ENCODE peak calls at places on chromosomes 3 and 15, in eight cellular contexts. Y is fibroblast of mammary gland, Q is pancreas, W is epithelial cell of esophagus, M is GM23248, B is foreskin fibroblast, L is dorsolateral prefrontal cortex, R is cardiac fibroblast. F is an unnamed sample.

GRCh38 chr15:70023769-70024491 is 73.8 kb downstream of the TLE3 start:
- DNase-seq in L (no peak), B (peak; percentile 65), Q (peak; percentile 14), Y (peak; percentile 78), R (peak; percentile 83), W (peak; percentile 64), M (peak; percentile 89), F (no peak)

GRCh38 chr3:192864943-192865342 is 52.7 kb downstream of the MB21D2 start:
- DNase-seq in W (no peak), L (no peak), M (no peak), Y (no peak), R (peak; percentile 26), Q (no peak), B (peak; percentile 30), F (no peak)

GRCh38 chr3:196624008-196624790 is 15.3 kb upstream of the NRROS start:
- DNase-seq in W (no peak), R (no peak), Q (no peak), B (no peak), L (no peak), Y (no peak), M (no peak), F (no peak)

GRCh38 chr3:42556089-42556632 is 25.6 kb downstream of the SEC22C start:
- DNase-seq in B (no peak), Y (no peak), L (no peak), Q (no peak), W (peak; percentile 30), R (no peak), M (no peak), F (no peak)

GRCh38 chr15:100097342-100097899 is 244.4 kb downstream of the ADAMTS17 start:
- DNase-seq in Q (no peak), M (no peak), L (no peak), W (no peak), Y (no peak), R (no peak), B (no peak), F (peak; percentile 70)

GRCh38 chr3:61315874-61316273 is 64.6 kb upstream of the FHIT start:
- DNase-seq in Y (peak; percentile 1), L (no peak), R (no peak), Q (no peak), B (peak; percentile 1), M (peak; percentile 35), W (peak; percentile 38), F (no peak)

GRCh38 chr15:56654624-56655023 is 78.7 kb downstream of the ZNF280D start:
- DNase-seq in L (no peak), R (peak; percentile 3), M (peak; percentile 3), W (no peak), Y (peak; percentile 34), Q (no peak), B (no peak), F (no peak)

GRCh38 chr3:140842984-140843649 is 98.5 kb upstream of the SLC25A36 start:
- DNase-seq in R (no peak), Q (no peak), W (no peak), B (no peak), Y (no peak), L (no peak), M (no peak), F (no peak)

GRCh38 chr3:188431553-188431952 is 277.6 kb downstream of the LPP start:
- DNase-seq in Y (peak; percentile 58), W (peak; percentile 93), B (peak; percentile 72), M (peak; percentile 64), R (peak; percentile 94), L (no peak), Q (no peak), F (no peak)

GRCh38 chr3:33790091-33790490 is 8.3 kb upstream of the PDCD6IP start:
- DNase-seq in W (peak; percentile 67), R (no peak), L (no peak), M (no peak), B (no peak), Y (no peak), Q (no peak), F (no peak)

GRCh38 chr15:83766326-83766725 is 112.4 kb downstream of the ADAMTSL3 start:
- DNase-seq in Q (no peak), L (no peak), M (no peak), R (peak; percentile 9), W (no peak), Y (no peak), B (no peak), F (no peak)

GRCh38 chr3:18119866-18120265 is 305.3 kb downstream of the SATB1 start:
- DNase-seq in R (peak; percentile 51), L (no peak), Q (no peak), M (peak; percentile 25), W (no peak), B (peak; percentile 36), Y (no peak), F (no peak)

GRCh38 chr15:99441871-99442267 is 123.9 kb upstream of the MEF2A start:
- DNase-seq in L (no peak), R (no peak), B (no peak), Y (no peak), W (no peak), Q (no peak), M (no peak), F (peak; percentile 67)

GRCh38 chr3:129605593-129606521 is 619 bp downstream of the PLXND1 start:
- DNase-seq in R (peak; percentile 67), Q (peak; percentile 47), W (peak; percentile 40), L (peak; percentile 66), Y (peak; percentile 41), B (peak; percentile 80), M (peak; percentile 85), F (no peak)

GRCh38 chr15:72614810-72615532 is 39.5 kb upstream of the GOLGA6B start:
- DNase-seq in R (no peak), B (no peak), W (no peak), L (no peak), Y (no peak), Q (no peak), M (no peak), F (no peak)

GRCh38 chr3:183151716-183152385 is 10.7 kb downstream of the LAMP3 start:
- DNase-seq in R (no peak), M (no peak), B (no peak), L (no peak), W (no peak), Y (no peak), Q (no peak), F (no peak)

GRCh38 chr3:177679568-177680441 is 482.5 kb upstream of the TBL1XR1 start:
- DNase-seq in Q (no peak), M (peak; percentile 46), B (peak; percentile 62), L (no peak), W (peak; percentile 24), Y (peak; percentile 67), R (peak; percentile 59), F (no peak)

DNA sequence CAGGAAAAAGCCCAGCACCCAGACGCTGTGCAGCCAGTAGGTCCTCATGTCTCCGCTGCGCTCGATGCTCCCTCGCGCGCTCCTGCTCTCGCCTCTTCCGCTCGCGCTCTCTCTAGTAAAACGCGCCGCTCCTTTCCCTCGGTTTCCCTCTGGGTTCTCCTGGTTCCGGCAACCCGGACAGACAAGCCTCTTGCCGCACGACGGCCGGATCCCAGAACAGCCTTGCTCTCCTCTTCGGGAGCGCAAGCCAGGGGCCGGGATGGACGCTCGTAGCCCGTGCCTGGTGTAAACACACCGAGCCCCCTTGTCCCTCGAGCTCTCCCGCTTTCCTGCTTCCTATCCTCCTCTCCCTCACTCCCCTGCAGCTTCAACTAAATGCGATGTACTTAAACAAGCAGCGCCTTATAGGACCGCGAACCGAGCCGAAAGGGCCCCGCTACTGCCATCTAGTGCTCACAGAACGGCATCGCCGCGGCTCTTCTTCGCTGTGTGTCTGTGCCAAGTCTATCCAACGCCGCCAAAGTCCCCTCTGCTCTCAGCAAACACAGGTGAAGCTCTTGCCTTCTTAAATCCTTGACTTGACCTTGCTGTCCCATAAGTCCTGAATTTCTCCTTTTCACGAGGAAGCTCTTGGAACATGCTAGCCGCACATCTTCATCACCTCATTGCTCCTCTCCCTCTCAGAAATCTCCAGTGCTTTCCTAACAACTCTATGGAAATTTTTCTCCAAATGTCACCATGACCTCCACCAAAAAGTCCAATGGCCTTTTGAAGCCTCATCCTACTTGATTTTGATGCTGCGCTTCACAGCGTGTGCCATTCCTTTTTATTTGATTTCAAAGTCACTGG is 1037.2 kb downstream of the IGSF11 start:
- DNase-seq in W (peak; percentile 78), Y (peak; percentile 76), L (peak; percentile 86), B (peak; percentile 88), Q (peak; percentile 41), M (peak; percentile 89), R (peak; percentile 80), F (peak; percentile 82)
- H3K4me3 ChIP-seq in W (peak overlapping the region; percentile 46), Y (peak overlapping the region; percentile 38), L (peak overlapping the region; percentile 81), B (peak overlapping the region; percentile 84), Q (peak overlapping the region; percentile 10), M (peak overlapping the region; percentile 89), R (peak overlapping the region; percentile 50), F (peak overlapping the region; percentile 71)

GRCh38 chr15:78147566-78147965 is 1.6 kb upstream of the IDH3A start:
- DNase-seq in B (no peak), W (no peak), M (no peak), Y (no peak), L (no peak), R (no peak), Q (no peak), F (no peak)

GRCh38 chr15:78146437-78147154 is 2.6 kb upstream of the IDH3A start:
- DNase-seq in Q (peak; percentile 13), B (peak; percentile 19), R (peak; percentile 23), Y (peak; percentile 15), L (no peak), W (peak; percentile 75), M (peak; percentile 39), F (peak; percentile 35)

GRCh38 chr15:78148392-78149067 is 632 bp upstream of the IDH3A start:
- DNase-seq in L (no peak), W (no peak), M (peak; percentile 44), R (no peak), B (peak; percentile 23), Y (no peak), Q (no peak), F (no peak)

GRCh38 chr15:78149068-78149804 is at the start of gene IDH3A:
- DNase-seq in M (peak; percentile 99), Q (peak; percentile 99), Y (peak; percentile 91), L (peak; percentile 99), W (peak; percentile 97), B (peak; percentile 99), R (peak; percentile 96), F (peak; percentile 98)

GRCh38 chr15:78149805-78150751 is 916 bp downstream of the IDH3A start:
- DNase-seq in L (no peak), W (peak; percentile 14), M (no peak), R (peak; percentile 15), Y (no peak), B (no peak), Q (peak; percentile 49), F (no peak)
- H3K4me3 ChIP-seq in L (peak overlapping the region; percentile 88), W (peak overlapping the region; percentile 70), M (peak overlapping the region; percentile 97), R (peak overlapping the region; percentile 70), Y (peak overlapping the region; percentile 75), B (peak overlapping the region; percentile 73), Q (peak overlapping the region; percentile 55), F (peak overlapping the region; percentile 99)

DNA sequence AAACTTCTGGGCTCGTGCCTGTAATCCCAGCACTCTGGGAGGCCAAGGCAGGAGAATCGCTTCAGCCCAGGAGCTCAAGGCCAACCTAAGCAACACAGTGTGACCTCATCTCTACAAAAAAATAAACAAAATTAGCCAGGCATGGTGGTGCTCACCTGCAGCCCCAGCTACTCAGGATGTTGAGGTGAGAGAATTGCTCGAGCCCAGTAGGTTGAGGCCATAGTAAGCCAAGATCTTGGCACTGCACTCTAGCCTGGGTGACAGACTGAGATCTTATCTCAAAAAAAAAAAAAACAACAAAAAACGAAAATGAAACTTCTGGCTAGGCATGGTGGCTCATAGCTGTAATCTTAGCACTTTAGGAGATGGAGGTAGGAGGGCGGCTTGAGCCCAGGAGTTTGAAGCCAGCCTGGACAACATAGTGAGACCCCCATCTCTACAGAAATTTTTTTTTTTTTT is 53.7 kb downstream of the PIK3CB start:
- DNase-seq in M (no peak), Y (no peak), B (no peak), W (no peak), Q (no peak), R (no peak), L (no peak), F (no peak)
- H3K4me3 ChIP-seq in M (no peak overlapping the region), Y (no peak overlapping the region), B (no peak overlapping the region), W (no peak overlapping the region), Q (no peak overlapping the region), R (no peak overlapping the region), L (no peak overlapping the region), F (no peak overlapping the region)

GRCh38 chr3:98982336-98982735 is 80.8 kb upstream of the DCBLD2 start:
- DNase-seq in Y (no peak), L (no peak), W (no peak), M (peak; percentile 28), R (no peak), Q (no peak), B (peak; percentile 66), F (no peak)
- H3K4me3 ChIP-seq in Y (no peak overlapping the region), L (no peak overlapping the region), W (no peak overlapping the region), M (peak overlapping the region; percentile 2), R (no peak overlapping the region), Q (no peak overlapping the region), B (no peak overlapping the region), F (no peak overlapping the region)